ENCODE peak calls at places on chromosome 11, in nine cellular contexts. H is dorsolateral prefrontal cortex; J is SK-N-SH; M is lower leg skin; L is HFF-Myc; A is IMR-90; V is CD8-positive, alpha-beta T cell; C is omental fat pad; Z is fibroblast of pulmonary artery. P is an unnamed sample.

GRCh38 chr11:62137881-62138629 is 14.2 kb downstream of the INCENP start:
- DNase-seq in H (no peak), J (peak), M (no peak), L (no peak), A (no peak), V (no peak), C (no peak), Z (no peak), P (no peak)

GRCh38 chr11:74397531-74398243 is 546 bp downstream of the PGM2L1 start:
- DNase-seq in H (no peak), J (peak), M (no peak), L (no peak), A (peak), V (peak), C (no peak), Z (no peak), P (peak)

GRCh38 chr11:111663820-111664219 is 61.6 kb downstream of the SIK2 start:
- DNase-seq in H (no peak), J (no peak), M (no peak), L (no peak), A (no peak), V (no peak), C (no peak), Z (peak), P (no peak)

GRCh38 chr11:114040706-114041211 is 18.8 kb upstream of the ZBTB16 start:
- DNase-seq in H (no peak), J (no peak), M (no peak), L (no peak), A (peak), V (no peak), C (no peak), Z (peak), P (no peak)

GRCh38 chr11:120057595-120058581 is 80.0 kb downstream of the TRIM29 start:
- DNase-seq in H (no peak), J (no peak), M (no peak), L (no peak), A (no peak), V (no peak), C (no peak), Z (peak), P (no peak)

GRCh38 chr11:105641433-105641832 is 31.6 kb downstream of the GRIA4 start:
- DNase-seq in H (no peak), J (no peak), M (no peak), L (no peak), A (peak), V (no peak), C (no peak), Z (no peak), P (no peak)

GRCh38 chr11:120520091-120520822 is 8.7 kb downstream of the GRIK4 start:
- DNase-seq in H (no peak), J (no peak), M (no peak), L (no peak), A (no peak), V (no peak), C (no peak), Z (no peak), P (no peak)

GRCh38 chr11:79440451-79441158 is at the start of gene TENM4:
- DNase-seq in H (peak), J (peak), M (no peak), L (no peak), A (peak), V (no peak), C (peak), Z (peak), P (peak)

GRCh38 chr11:2445948-2446551 is 1.2 kb downstream of the KCNQ1 start:
- DNase-seq in H (no peak), J (peak), M (no peak), L (no peak), A (no peak), V (no peak), C (no peak), Z (no peak), P (no peak)

GRCh38 chr11:122509091-122509490 is 146.4 kb upstream of the UBASH3B start:
- DNase-seq in H (no peak), J (no peak), M (no peak), L (no peak), A (no peak), V (no peak), C (no peak), Z (no peak), P (no peak)

GRCh38 chr11:76317296-76317695 is 63.6 kb downstream of the THAP12 start:
- DNase-seq in H (no peak), J (no peak), M (no peak), L (no peak), A (no peak), V (no peak), C (no peak), Z (no peak), P (no peak)

GRCh38 chr11:69559181-69559580 is 77.7 kb downstream of the LINC01488 start:
- DNase-seq in H (no peak), J (no peak), M (no peak), L (no peak), A (no peak), V (no peak), C (no peak), Z (no peak), P (no peak)

GRCh38 chr11:102924851-102925380 is 30.6 kb downstream of the MMP13 start:
- DNase-seq in H (no peak), J (no peak), M (no peak), L (peak), A (no peak), V (no peak), C (no peak), Z (no peak), P (no peak)

GRCh38 chr11:26916805-26917204 is 77.1 kb upstream of the FIBIN start:
- DNase-seq in H (no peak), J (no peak), M (no peak), L (no peak), A (no peak), V (no peak), C (no peak), Z (no peak), P (no peak)

GRCh38 chr11:112837162-112837826 is 123.9 kb upstream of the NCAM1 start:
- DNase-seq in H (peak), J (peak), M (no peak), L (no peak), A (no peak), V (no peak), C (no peak), Z (no peak), P (no peak)

GRCh38 chr11:2465201-2466068 is 20.6 kb downstream of the KCNQ1 start:
- DNase-seq in H (no peak), J (no peak), M (no peak), L (no peak), A (no peak), V (no peak), C (peak), Z (no peak), P (no peak)

GRCh38 chr11:73240190-73240781 is 22.2 kb downstream of the P2RY2 start:
- DNase-seq in H (no peak), J (no peak), M (no peak), L (no peak), A (peak), V (no peak), C (no peak), Z (peak), P (no peak)

GRCh38 chr11:13954591-13954990 is 7.9 kb upstream of the SPON1 start:
- DNase-seq in H (no peak), J (no peak), M (no peak), L (no peak), A (no peak), V (no peak), C (no peak), Z (no peak), P (no peak)

GRCh38 chr11:117506856-117507425 is 179.3 kb downstream of the CEP164 start:
- DNase-seq in H (no peak), J (peak), M (no peak), L (no peak), A (no peak), V (no peak), C (no peak), Z (no peak), P (no peak)

GRCh38 chr11:2944953-2945756 is 15.9 kb upstream of the PHLDA2 start:
- DNase-seq in H (peak), J (peak), M (peak), L (no peak), A (peak), V (peak), C (peak), Z (peak), P (no peak)

GRCh38 chr11:63829823-63830489 is 9.0 kb upstream of the MARK2 start:
- DNase-seq in H (no peak), J (peak), M (no peak), L (peak), A (peak), V (no peak), C (no peak), Z (peak), P (no peak)

GRCh38 chr11:9178716-9179115 is 86.4 kb downstream of the DENND5A start:
- DNase-seq in H (no peak), J (no peak), M (no peak), L (no peak), A (no peak), V (no peak), C (no peak), Z (no peak), P (no peak)

GRCh38 chr11:68308068-68308467 is 4.3 kb upstream of the LRP5 start:
- DNase-seq in H (no peak), J (peak), M (no peak), L (no peak), A (no peak), V (no peak), C (no peak), Z (no peak), P (no peak)

GRCh38 chr11:73376168-73376802 is at the start of gene RELT:
- DNase-seq in H (peak), J (peak), M (peak), L (peak), A (peak), V (peak), C (peak), Z (peak), P (peak)

GRCh38 chr11:65593518-65594414 is 1.8 kb downstream of the KCNK7 start:
- DNase-seq in H (peak), J (peak), M (no peak), L (no peak), A (no peak), V (peak), C (no peak), Z (peak), P (no peak)

GRCh38 chr11:75277991-75278790 is 37.6 kb downstream of the TPBGL start:
- DNase-seq in H (no peak), J (no peak), M (no peak), L (no peak), A (no peak), V (no peak), C (no peak), Z (no peak), P (no peak)

GRCh38 chr11:116225784-116226410 is 546.9 kb downstream of the BUD13 start:
- DNase-seq in H (no peak), J (no peak), M (no peak), L (no peak), A (no peak), V (no peak), C (no peak), Z (no peak), P (no peak)

GRCh38 chr11:63518548-63518947 is 12.7 kb downstream of the LGALS12 start:
- DNase-seq in H (no peak), J (no peak), M (no peak), L (no peak), A (peak), V (no peak), C (no peak), Z (peak), P (no peak)

GRCh38 chr11:126838779-126839178 is 161.8 kb downstream of the KIRREL3 start:
- DNase-seq in H (no peak), J (no peak), M (no peak), L (no peak), A (no peak), V (no peak), C (no peak), Z (no peak), P (no peak)

GRCh38 chr11:108790501-108791299 is 125.8 kb downstream of the DDX10 start:
- DNase-seq in H (no peak), J (no peak), M (no peak), L (no peak), A (no peak), V (no peak), C (no peak), Z (no peak), P (no peak)

GRCh38 chr11:107501713-107502112 is 44.1 kb upstream of the CWF19L2 start:
- DNase-seq in H (no peak), J (no peak), M (no peak), L (no peak), A (no peak), V (no peak), C (no peak), Z (no peak), P (no peak)

GRCh38 chr11:105960252-105961245 is 61.5 kb downstream of the MSANTD4 start:
- DNase-seq in H (no peak), J (no peak), M (no peak), L (no peak), A (no peak), V (peak), C (no peak), Z (no peak), P (no peak)

GRCh38 chr11:118258410-118258809 is 5.7 kb downstream of the MPZL2 start:
- DNase-seq in H (no peak), J (no peak), M (no peak), L (no peak), A (no peak), V (no peak), C (no peak), Z (no peak), P (no peak)

GRCh38 chr11:92941676-92942571 is 27.5 kb upstream of the MTNR1B start:
- DNase-seq in H (no peak), J (peak), M (no peak), L (peak), A (peak), V (no peak), C (no peak), Z (peak), P (no peak)

GRCh38 chr11:71086687-71087258 is 165.6 kb downstream of the SHANK2 start:
- DNase-seq in H (no peak), J (peak), M (no peak), L (no peak), A (peak), V (no peak), C (no peak), Z (peak), P (peak)

GRCh38 chr11:64245401-64245796 is 1.3 kb downstream of the PPP1R14B start:
- DNase-seq in H (no peak), J (no peak), M (no peak), L (no peak), A (no peak), V (peak), C (no peak), Z (no peak), P (no peak)

DNA sequence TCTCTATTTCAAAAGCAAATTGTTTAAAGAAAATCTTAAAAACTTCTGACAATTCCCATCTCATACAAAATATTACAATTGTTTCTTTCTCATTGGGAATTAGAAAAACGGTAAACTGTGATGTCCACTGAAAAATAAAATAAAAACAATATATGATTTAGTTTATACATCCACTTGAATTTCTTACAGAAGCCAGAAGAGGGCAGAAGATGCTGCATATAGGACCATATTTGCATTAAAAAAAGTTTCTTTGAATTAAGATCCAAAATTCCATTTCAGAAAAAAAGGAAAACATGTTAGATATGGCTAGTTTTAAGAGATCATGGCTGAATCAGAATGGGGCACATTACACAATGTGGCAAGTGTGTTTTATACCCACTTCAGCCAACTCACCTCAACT is 39.3 kb upstream of the LRRC4C start:
- DNase-seq in H (no peak), J (peak), M (no peak), L (no peak), A (no peak), V (no peak), C (no peak), Z (peak), P (no peak)
- TF ChIP-seq CTCF in H (peak), J (peak), M (no peak), L (no peak), A (peak), V (no peak), C (no peak), Z (peak), P (peak)

GRCh38 chr11:12761029-12761428 is 86.8 kb downstream of the TEAD1 start:
- DNase-seq in H (no peak), J (no peak), M (no peak), L (no peak), A (peak), V (no peak), C (no peak), Z (peak), P (no peak)
- TF ChIP-seq CTCF in H (no peak), J (peak), M (no peak), L (peak), A (peak), V (no peak), C (no peak), Z (peak), P (no peak)

GRCh38 chr11:67118059-67118766 is 850 bp upstream of the KDM2A start:
- DNase-seq in H (peak), J (peak), M (peak), L (no peak), A (no peak), V (peak), C (no peak), Z (no peak), P (peak)

GRCh38 chr11:67117667-67118058 is 1.4 kb upstream of the KDM2A start:
- DNase-seq in H (no peak), J (no peak), M (peak), L (no peak), A (no peak), V (peak), C (no peak), Z (no peak), P (peak)

GRCh38 chr11:67120456-67120855 is 1.4 kb downstream of the KDM2A start:
- DNase-seq in H (no peak), J (no peak), M (no peak), L (no peak), A (no peak), V (no peak), C (no peak), Z (no peak), P (no peak)

GRCh38 chr11:67119577-67120391 is 721 bp downstream of the KDM2A start:
- DNase-seq in H (no peak), J (peak), M (peak), L (no peak), A (no peak), V (peak), C (no peak), Z (no peak), P (peak)

DNA sequence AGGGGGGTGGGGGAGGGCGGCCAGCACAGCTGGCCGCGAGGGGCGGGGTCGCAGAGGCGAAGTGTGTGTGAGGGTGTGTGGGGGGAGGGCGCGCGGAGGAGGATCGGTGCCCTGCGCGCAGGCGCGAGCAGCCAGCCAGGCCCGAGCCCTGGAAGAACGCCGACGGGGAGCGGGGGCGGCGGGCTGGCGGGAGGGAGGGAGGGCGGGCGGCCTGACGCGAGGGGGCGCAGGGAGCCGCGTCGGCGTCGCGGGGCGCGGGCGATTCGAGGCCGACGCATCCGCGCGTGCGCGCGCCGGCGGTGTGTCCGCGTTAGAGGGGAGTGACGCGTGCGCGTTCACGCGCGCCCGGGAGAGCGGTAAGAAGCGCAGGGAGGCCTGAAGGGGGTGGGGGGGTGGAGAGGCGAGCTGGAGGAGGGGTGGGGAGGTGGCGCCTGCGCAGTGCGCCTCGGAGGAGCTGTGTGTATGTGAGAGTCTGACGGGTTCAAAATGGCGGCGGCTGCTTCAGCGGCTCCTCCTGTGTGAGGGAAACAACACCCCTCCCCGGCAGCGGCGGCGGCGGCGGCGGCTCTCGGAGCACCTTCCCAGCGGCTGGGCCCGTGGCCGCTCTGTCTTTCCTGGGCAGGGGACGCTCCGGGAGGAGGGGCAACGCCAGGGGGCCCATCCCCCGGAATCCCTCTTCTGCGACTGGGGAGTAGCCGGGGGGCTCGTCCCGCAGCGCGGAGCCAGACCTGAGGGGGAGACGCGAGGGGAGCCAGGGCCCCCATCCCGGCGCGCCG is at the start of gene KDM2A:
- DNase-seq in H (peak), J (peak), M (peak), L (peak), A (peak), V (peak), C (peak), Z (peak), P (peak)
- TF ChIP-seq CTCF in H (peak), J (no peak), M (no peak), L (no peak), A (peak), V (no peak), C (no peak), Z (no peak), P (no peak)

DNA sequence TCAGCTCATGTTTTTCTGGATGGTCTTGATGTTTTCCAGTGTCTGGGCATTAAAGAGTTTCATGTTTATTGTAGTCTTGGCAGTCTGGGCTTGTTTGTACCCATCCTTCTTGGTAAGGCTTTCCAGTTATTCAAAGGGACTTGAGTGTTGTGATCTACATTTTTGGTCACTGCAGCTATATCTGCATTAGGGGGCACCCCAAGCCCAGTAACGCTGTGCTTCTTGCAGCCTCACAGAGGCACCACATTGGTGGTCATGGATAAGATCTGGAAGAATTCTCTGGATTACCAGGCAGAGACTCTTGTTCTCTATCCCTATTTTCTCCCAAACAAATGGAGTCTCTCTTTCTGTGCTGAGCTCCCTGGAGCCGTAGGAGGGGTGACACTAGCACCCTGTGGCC is 451.5 kb upstream of the FAT3 start:
- DNase-seq in H (no peak), J (no peak), M (no peak), L (no peak), A (no peak), V (no peak), C (no peak), Z (peak), P (no peak)
- TF ChIP-seq CTCF in H (no peak), J (peak), M (no peak), L (peak), A (no peak), V (no peak), C (no peak), Z (peak), P (no peak)

DNA sequence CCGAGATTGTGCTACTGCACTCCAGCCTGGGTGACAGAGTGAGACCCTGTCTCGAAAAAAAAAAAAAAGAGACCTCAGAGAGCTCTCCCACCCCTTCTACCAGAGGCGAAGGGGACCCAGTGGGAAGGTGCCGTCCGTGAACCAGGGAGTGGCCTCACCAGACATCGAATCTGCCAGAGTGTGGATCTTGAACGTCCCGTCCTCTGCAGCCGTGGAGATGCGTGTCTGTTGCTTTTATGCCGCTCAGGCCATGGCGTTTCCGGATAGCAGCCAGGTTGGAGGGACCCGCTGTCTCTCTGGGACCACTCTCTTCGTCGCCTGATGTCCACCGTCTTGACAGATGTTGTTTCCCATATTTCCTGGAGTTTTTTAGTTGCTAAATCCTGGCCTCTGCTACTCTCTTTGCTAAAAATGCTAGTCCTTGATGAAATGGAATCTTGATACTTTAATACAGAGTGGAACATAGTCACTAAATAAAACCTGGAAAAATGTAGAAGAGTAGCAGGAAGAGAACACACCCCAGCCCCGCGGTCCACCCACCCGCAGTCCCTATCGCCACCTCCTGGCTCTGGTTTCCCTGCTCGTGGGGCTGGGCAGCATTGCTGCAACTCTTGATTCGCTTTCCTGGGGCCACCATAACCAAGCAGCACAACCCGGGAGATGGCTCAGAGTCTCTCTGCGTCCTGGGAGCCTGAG is 12.0 kb upstream of the MUC6 start:
- DNase-seq in H (no peak), J (peak), M (no peak), L (no peak), A (no peak), V (no peak), C (no peak), Z (no peak), P (no peak)
- TF ChIP-seq CTCF in H (no peak), J (no peak), M (no peak), L (no peak), A (no peak), V (no peak), C (no peak), Z (no peak), P (no peak)